ENCODE peak calls at places on chromosomes 4 and X, in six cellular contexts. O, B, T, E, U and C are unnamed samples.

GRCh38 chrX:139222511-139223200 is 307.9 kb upstream of the F9 start:
- DNase-seq in O (no peak), B (no peak), T (no peak), E (no peak), U (no peak), C (no peak)

GRCh38 chr4:94171616-94172015 is 36.0 kb upstream of the SMARCAD1 start:
- DNase-seq in O (no peak), B (no peak), T (no peak), E (no peak), U (no peak), C (no peak)

GRCh38 chrX:8042304-8042703 is 115.1 kb upstream of the PNPLA4 start:
- DNase-seq in O (no peak), B (no peak), T (no peak), E (no peak), U (no peak), C (no peak)

GRCh38 chr4:145840162-145840768 is 98.4 kb downstream of the ZNF827 start:
- DNase-seq in O (no peak), B (peak; percentile 35), T (no peak), E (no peak), U (peak; percentile 67), C (no peak)

GRCh38 chr4:110296892-110297291 is 98.5 kb upstream of the ELOVL6 start:
- DNase-seq in O (no peak), B (no peak), T (no peak), E (no peak), U (no peak), C (no peak)

GRCh38 chr4:81116571-81116970 is 86.1 kb downstream of the BMP3 start:
- DNase-seq in O (no peak), B (no peak), T (no peak), E (no peak), U (no peak), C (no peak)

GRCh38 chrX:9164086-9164485 is 130.2 kb upstream of the FAM9B start:
- DNase-seq in O (no peak), B (no peak), T (no peak), E (no peak), U (no peak), C (no peak)

GRCh38 chr4:80309301-80310004 is 26.1 kb upstream of the CFAP299 start:
- DNase-seq in O (no peak), B (no peak), T (no peak), E (no peak), U (peak; percentile 17), C (no peak)

GRCh38 chrX:121009764-121010163 is 24.2 kb upstream of the CT47A1 start:
- DNase-seq in O (no peak), B (no peak), T (no peak), E (no peak), U (no peak), C (no peak)

GRCh38 chr4:67393699-67394281 is 151.5 kb downstream of the CENPC start:
- DNase-seq in O (no peak), B (peak; percentile 29), T (no peak), E (no peak), U (peak; percentile 44), C (no peak)

GRCh38 chr4:141502755-141503154 is 133.6 kb upstream of the IL15 start:
- DNase-seq in O (no peak), B (no peak), T (no peak), E (no peak), U (no peak), C (no peak)

GRCh38 chrX:14050704-14051103 is 21.0 kb upstream of the GEMIN8 start:
- DNase-seq in O (no peak), B (no peak), T (no peak), E (no peak), U (no peak), C (no peak)

GRCh38 chrX:46325312-46325877 is 219.8 kb downstream of the ZNF674 start:
- DNase-seq in O (no peak), B (peak; percentile 86), T (no peak), E (peak; percentile 21), U (peak; percentile 69), C (no peak)

GRCh38 chrX:103879339-103879738 is 47.3 kb upstream of the RAB9B start:
- DNase-seq in O (no peak), B (no peak), T (no peak), E (no peak), U (no peak), C (no peak)

GRCh38 chrX:41828821-41829220 is 94.5 kb downstream of the CASK start:
- DNase-seq in O (no peak), B (no peak), T (no peak), E (no peak), U (no peak), C (no peak)

DNA sequence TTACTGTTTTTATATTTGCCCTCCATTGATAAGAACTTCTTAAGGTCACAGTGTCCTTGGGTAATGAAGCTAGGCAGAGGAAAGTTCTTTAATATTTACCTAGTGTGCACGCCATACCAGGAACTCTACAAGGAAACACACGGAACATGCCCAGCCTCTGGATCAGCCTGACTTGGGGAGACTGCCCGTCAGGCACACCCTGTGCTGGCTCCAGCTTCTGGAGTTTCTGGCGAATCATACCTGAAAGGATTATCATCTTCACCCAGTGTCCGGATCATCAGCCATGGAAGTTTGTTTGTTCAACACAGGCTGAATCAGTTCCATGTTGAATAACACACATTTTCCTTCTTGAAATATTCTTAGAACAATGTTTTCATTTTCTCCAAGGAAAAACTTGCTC is 176.6 kb downstream of the SHROOM3 start:
- DNase-seq in O (no peak), B (no peak), T (no peak), E (peak; percentile 73), U (peak; percentile 56), C (no peak)
- TF ChIP-seq POLR2A in O (no peak), B (no peak), T (no peak), E (peak; percentile 39), U (no peak), C (no peak)

DNA sequence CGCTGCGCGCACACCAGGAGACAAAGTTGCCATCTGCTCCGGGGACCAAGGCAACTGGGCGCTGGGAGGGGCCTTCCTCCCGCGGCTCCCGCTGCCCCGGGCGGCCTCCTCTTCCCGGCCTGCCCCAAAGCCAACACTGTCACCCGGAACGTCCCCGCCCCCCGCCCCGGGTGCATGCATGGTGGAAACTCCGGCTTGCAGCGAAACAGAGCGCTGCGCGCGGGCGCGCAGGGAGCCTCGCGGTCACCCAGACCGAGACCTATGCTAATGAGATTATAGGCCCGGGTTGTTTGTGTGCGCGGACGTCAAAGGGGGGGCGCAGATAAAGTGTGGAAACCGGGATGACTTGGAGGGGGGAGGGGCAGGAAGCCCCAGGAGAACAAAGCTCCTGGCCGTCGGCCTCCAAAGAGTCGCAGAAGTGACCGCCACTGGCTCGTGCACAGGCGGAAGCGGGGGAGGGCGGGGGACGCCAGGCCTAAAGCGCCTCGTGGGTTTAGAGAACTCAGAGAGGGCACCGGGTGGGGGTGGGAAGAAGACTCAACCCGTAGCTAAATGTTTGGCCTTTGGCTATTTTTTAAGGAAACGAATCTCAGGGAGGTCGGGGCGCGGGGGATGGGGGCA is 88.8 kb downstream of the BCOR start:
- DNase-seq in O (peak; percentile 73), B (no peak), T (no peak), E (peak; percentile 34), U (no peak), C (no peak)
- H3K4me3 ChIP-seq in O (peak overlapping the region; percentile 28), B (no peak overlapping the region), T (peak overlapping the region; percentile 12), E (peak overlapping the region; percentile 5), U (no peak overlapping the region), C (no peak overlapping the region)

GRCh38 chrX:84501798-84502628 is at the start of gene HDX:
- DNase-seq in O (peak; percentile 84), B (no peak), T (no peak), E (peak; percentile 80), U (peak; percentile 87), C (peak; percentile 79)
- TF ChIP-seq POLR2A in O (no peak), B (no peak), T (no peak), E (peak; percentile 60), U (no peak), C (no peak)

GRCh38 chr4:124940387-124940786 is 227.9 kb upstream of the ANKRD50 start:
- DNase-seq in O (no peak), B (peak; percentile 62), T (no peak), E (no peak), U (peak; percentile 97), C (no peak)

GRCh38 chr4:124943145-124943889 is 230.8 kb upstream of the ANKRD50 start:
- DNase-seq in O (no peak), B (peak; percentile 24), T (no peak), E (no peak), U (no peak), C (no peak)

GRCh38 chr4:124938836-124939235 is 226.3 kb upstream of the ANKRD50 start:
- DNase-seq in O (no peak), B (no peak), T (no peak), E (no peak), U (no peak), C (no peak)

GRCh38 chr4:124939908-124940307 is 227.4 kb upstream of the ANKRD50 start:
- DNase-seq in O (no peak), B (no peak), T (no peak), E (no peak), U (no peak), C (no peak)

DNA sequence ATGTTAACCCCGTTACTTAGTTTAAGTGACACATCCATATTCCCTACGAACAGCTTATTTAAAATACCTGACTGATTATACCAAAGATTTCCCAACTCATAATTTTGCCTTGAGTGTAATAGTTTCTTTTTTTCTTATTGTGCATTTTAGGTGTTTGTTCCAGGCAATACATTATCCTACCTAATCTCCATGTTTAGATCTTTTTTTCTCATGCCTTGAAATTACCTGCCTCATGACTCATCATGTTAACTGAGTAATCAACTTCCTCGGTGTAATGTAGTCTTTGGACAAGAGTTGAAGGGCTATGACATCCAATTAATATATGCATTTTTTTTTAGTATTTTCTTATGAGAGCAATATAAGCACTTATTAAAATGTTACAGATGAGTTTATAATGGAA is 228.7 kb upstream of the ANKRD50 start:
- DNase-seq in O (no peak), B (peak; percentile 31), T (no peak), E (no peak), U (peak; percentile 76), C (no peak)
- H3K4me3 ChIP-seq in O (no peak overlapping the region), B (no peak overlapping the region), T (no peak overlapping the region), E (no peak overlapping the region), U (no peak overlapping the region), C (no peak overlapping the region)

GRCh38 chr4:169906821-169907220 is 119.4 kb downstream of the MFAP3L start:
- DNase-seq in O (no peak), B (no peak), T (no peak), E (no peak), U (no peak), C (no peak)

GRCh38 chr4:169907705-169908104 is 118.5 kb downstream of the MFAP3L start:
- DNase-seq in O (no peak), B (no peak), T (no peak), E (no peak), U (no peak), C (no peak)

GRCh38 chr4:169909479-169909878 is 116.7 kb downstream of the MFAP3L start:
- DNase-seq in O (no peak), B (no peak), T (no peak), E (no peak), U (no peak), C (no peak)

GRCh38 chr4:169912996-169913395 is 113.2 kb downstream of the MFAP3L start:
- DNase-seq in O (no peak), B (no peak), T (no peak), E (no peak), U (no peak), C (no peak)

DNA sequence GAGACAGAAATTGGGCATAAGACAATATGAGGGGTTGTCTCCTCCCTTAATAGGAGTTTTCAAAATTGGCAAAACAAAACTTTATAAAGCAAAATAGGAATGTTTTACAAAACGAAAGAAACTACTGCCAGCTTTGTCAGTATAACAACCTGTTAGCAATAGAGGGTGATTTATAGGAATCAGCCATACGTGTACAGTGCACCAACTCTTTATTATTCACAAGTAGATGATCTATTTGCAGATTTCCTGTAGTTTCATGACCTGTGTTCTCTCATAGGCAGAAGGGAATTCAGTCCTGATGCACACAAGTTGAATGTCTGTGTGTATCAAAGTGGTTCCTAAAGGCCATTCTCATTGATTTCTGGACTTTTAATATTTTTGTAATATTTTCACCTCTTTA is 116.3 kb downstream of the MFAP3L start:
- DNase-seq in O (no peak), B (no peak), T (no peak), E (no peak), U (no peak), C (no peak)
- TF ChIP-seq POLR2A in O (no peak), B (no peak), T (no peak), E (no peak), U (no peak), C (no peak)